ENCODE peak calls at places on chromosome 12, in six cellular contexts. One of them, this sample, is unnamed.

GRCh38 chr12:47238665-47239064 is 158.9 kb upstream of the AMIGO2 start:
- DNase-seq in A549: no peak
- DNase-seq in HepG2: no peak
- DNase-seq in endothelial cell of umbilical vein: no peak
- DNase-seq in K562: no peak
- DNase-seq in GM12878: no peak
- DNase-seq in this sample: no peak

GRCh38 chr12:6716874-6717437 is 6.9 kb upstream of the COPS7A start:
- DNase-seq in endothelial cell of umbilical vein: no peak
- DNase-seq in K562: no peak
- DNase-seq in A549: no peak
- DNase-seq in GM12878: no peak
- DNase-seq in HepG2: no peak
- DNase-seq in this sample: no peak

GRCh38 chr12:123267991-123268843 is 3.4 kb downstream of the CDK2AP1 start:
- DNase-seq in K562: no peak
- DNase-seq in endothelial cell of umbilical vein: peak
- DNase-seq in A549: no peak
- DNase-seq in GM12878: no peak
- DNase-seq in HepG2: no peak
- DNase-seq in this sample: peak

GRCh38 chr12:93174048-93174447 is 203.7 kb upstream of the NUDT4 start:
- DNase-seq in GM12878: no peak
- DNase-seq in A549: no peak
- DNase-seq in endothelial cell of umbilical vein: peak
- DNase-seq in HepG2: no peak
- DNase-seq in K562: no peak
- DNase-seq in this sample: no peak

GRCh38 chr12:118189761-118190181 is 53.8 kb downstream of the PEBP1 start:
- DNase-seq in A549: no peak
- DNase-seq in K562: no peak
- DNase-seq in HepG2: no peak
- DNase-seq in endothelial cell of umbilical vein: peak
- DNase-seq in GM12878: no peak
- DNase-seq in this sample: no peak

GRCh38 chr12:53345486-53346195 is 9.5 kb upstream of the SP7 start:
- DNase-seq in K562: no peak
- DNase-seq in endothelial cell of umbilical vein: peak
- DNase-seq in GM12878: no peak
- DNase-seq in HepG2: no peak
- DNase-seq in A549: no peak
- DNase-seq in this sample: no peak

GRCh38 chr12:68538722-68539614 is 71.7 kb upstream of the RAP1B start:
- DNase-seq in endothelial cell of umbilical vein: peak
- DNase-seq in A549: no peak
- DNase-seq in GM12878: peak
- DNase-seq in HepG2: no peak
- DNase-seq in K562: peak
- DNase-seq in this sample: peak

GRCh38 chr12:22530-23201 is 43.9 kb upstream of the IQSEC3 start:
- DNase-seq in A549: no peak
- DNase-seq in GM12878: no peak
- DNase-seq in endothelial cell of umbilical vein: no peak
- DNase-seq in HepG2: no peak
- DNase-seq in K562: no peak
- DNase-seq in this sample: no peak

GRCh38 chr12:108622425-108622824 is 11.3 kb downstream of the SELPLG start:
- DNase-seq in GM12878: no peak
- DNase-seq in A549: peak
- DNase-seq in HepG2: peak
- DNase-seq in endothelial cell of umbilical vein: peak
- DNase-seq in K562: peak
- DNase-seq in this sample: peak

GRCh38 chr12:25384954-25385216 is 134.2 kb upstream of the KRAS start:
- DNase-seq in GM12878: no peak
- DNase-seq in endothelial cell of umbilical vein: peak
- DNase-seq in K562: no peak
- DNase-seq in A549: no peak
- DNase-seq in HepG2: no peak
- DNase-seq in this sample: no peak

GRCh38 chr12:42701079-42701478 is 111.5 kb upstream of the PRICKLE1 start:
- DNase-seq in GM12878: no peak
- DNase-seq in K562: no peak
- DNase-seq in endothelial cell of umbilical vein: no peak
- DNase-seq in HepG2: no peak
- DNase-seq in A549: no peak
- DNase-seq in this sample: no peak

GRCh38 chr12:8088574-8088973 is 6.5 kb downstream of the NECAP1 start:
- DNase-seq in K562: no peak
- DNase-seq in GM12878: no peak
- DNase-seq in A549: no peak
- DNase-seq in HepG2: no peak
- DNase-seq in endothelial cell of umbilical vein: no peak
- DNase-seq in this sample: peak

GRCh38 chr12:117498880-117499279 is 137.5 kb upstream of the NOS1 start:
- DNase-seq in GM12878: no peak
- DNase-seq in HepG2: no peak
- DNase-seq in A549: no peak
- DNase-seq in endothelial cell of umbilical vein: no peak
- DNase-seq in K562: no peak
- DNase-seq in this sample: no peak

GRCh38 chr12:75526655-75527511 is 15.5 kb upstream of the KRR1 start:
- DNase-seq in GM12878: peak
- DNase-seq in HepG2: peak
- DNase-seq in K562: peak
- DNase-seq in endothelial cell of umbilical vein: peak
- DNase-seq in A549: peak
- DNase-seq in this sample: peak

GRCh38 chr12:132428872-132429121 is 61.2 kb upstream of the FBRSL1 start:
- DNase-seq in A549: no peak
- DNase-seq in K562: no peak
- DNase-seq in endothelial cell of umbilical vein: no peak
- DNase-seq in HepG2: peak
- DNase-seq in GM12878: no peak
- DNase-seq in this sample: no peak

GRCh38 chr12:59650594-59651229 is 54.9 kb downstream of the SLC16A7 start:
- DNase-seq in HepG2: no peak
- DNase-seq in GM12878: no peak
- DNase-seq in endothelial cell of umbilical vein: no peak
- DNase-seq in K562: no peak
- DNase-seq in A549: no peak
- DNase-seq in this sample: no peak

GRCh38 chr12:100955139-100955538 is 160.6 kb downstream of the ANO4 start:
- DNase-seq in A549: no peak
- DNase-seq in K562: no peak
- DNase-seq in endothelial cell of umbilical vein: peak
- DNase-seq in HepG2: peak
- DNase-seq in GM12878: no peak
- DNase-seq in this sample: no peak

GRCh38 chr12:132121283-132121682 is 22.8 kb downstream of the DDX51 start:
- DNase-seq in GM12878: no peak
- DNase-seq in K562: no peak
- DNase-seq in A549: no peak
- DNase-seq in HepG2: no peak
- DNase-seq in endothelial cell of umbilical vein: no peak
- DNase-seq in this sample: no peak

DNA sequence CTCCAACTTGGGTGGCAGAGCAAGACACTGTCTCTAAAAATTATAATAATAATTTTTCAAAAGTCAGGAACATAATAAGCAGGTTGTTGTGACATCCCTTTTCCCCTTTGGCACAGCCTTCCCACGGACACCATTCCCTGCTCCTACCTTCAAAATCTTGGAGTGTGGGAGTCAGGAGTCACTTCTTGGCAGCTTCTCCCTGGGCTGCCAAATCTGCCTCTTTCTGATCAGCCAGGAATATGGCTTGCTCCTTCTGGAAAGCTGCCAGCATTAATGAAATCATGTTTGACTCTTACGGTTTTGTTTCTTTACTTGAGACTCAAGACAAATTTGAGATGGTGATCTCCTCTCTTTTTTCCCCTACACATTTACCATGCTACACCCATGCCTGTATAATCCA is 391.4 kb upstream of the SYT1 start:
- DNase-seq in GM12878: no peak
- DNase-seq in HepG2: no peak
- DNase-seq in endothelial cell of umbilical vein: peak
- DNase-seq in A549: no peak
- DNase-seq in K562: no peak
- DNase-seq in this sample: no peak
- TF ChIP-seq POLR2A in GM12878: no peak
- TF ChIP-seq POLR2A in HepG2: no peak
- TF ChIP-seq POLR2A in endothelial cell of umbilical vein: no peak
- TF ChIP-seq POLR2A in A549: no peak
- TF ChIP-seq POLR2A in K562: no peak
- TF ChIP-seq POLR2A in this sample: no peak

GRCh38 chr12:103725398-103725797 is 115.6 kb downstream of the NT5DC3 start:
- DNase-seq in endothelial cell of umbilical vein: no peak
- DNase-seq in A549: no peak
- DNase-seq in GM12878: no peak
- DNase-seq in HepG2: no peak
- DNase-seq in K562: no peak
- DNase-seq in this sample: no peak

GRCh38 chr12:103731539-103731938 is 109.5 kb downstream of the NT5DC3 start:
- DNase-seq in K562: no peak
- DNase-seq in GM12878: no peak
- DNase-seq in HepG2: no peak
- DNase-seq in endothelial cell of umbilical vein: no peak
- DNase-seq in A549: no peak
- DNase-seq in this sample: no peak

GRCh38 chr12:103727638-103728037 is 113.4 kb downstream of the NT5DC3 start:
- DNase-seq in endothelial cell of umbilical vein: no peak
- DNase-seq in A549: no peak
- DNase-seq in HepG2: no peak
- DNase-seq in GM12878: no peak
- DNase-seq in K562: no peak
- DNase-seq in this sample: peak

GRCh38 chr12:103728323-103728722 is 112.7 kb downstream of the NT5DC3 start:
- DNase-seq in K562: no peak
- DNase-seq in GM12878: no peak
- DNase-seq in A549: no peak
- DNase-seq in HepG2: no peak
- DNase-seq in endothelial cell of umbilical vein: no peak
- DNase-seq in this sample: no peak

GRCh38 chr12:103729499-103729898 is 111.5 kb downstream of the NT5DC3 start:
- DNase-seq in K562: no peak
- DNase-seq in HepG2: no peak
- DNase-seq in A549: no peak
- DNase-seq in GM12878: no peak
- DNase-seq in endothelial cell of umbilical vein: no peak
- DNase-seq in this sample: no peak
- TF ChIP-seq MYC in K562: no peak
- TF ChIP-seq MYC in HepG2: no peak
- TF ChIP-seq MYC in A549: no peak
- TF ChIP-seq MYC in GM12878: no peak
- TF ChIP-seq MYC in endothelial cell of umbilical vein: no peak
- TF ChIP-seq MYC in this sample: no peak

GRCh38 chr12:112010415-112011344 is 2.3 kb downstream of the TMEM116 start:
- DNase-seq in K562: no peak
- DNase-seq in HepG2: no peak
- DNase-seq in GM12878: no peak
- DNase-seq in endothelial cell of umbilical vein: no peak
- DNase-seq in A549: no peak
- DNase-seq in this sample: no peak

GRCh38 chr12:112015938-112016337 is 2.7 kb downstream of the ERP29 start:
- DNase-seq in GM12878: no peak
- DNase-seq in endothelial cell of umbilical vein: no peak
- DNase-seq in A549: no peak
- DNase-seq in HepG2: no peak
- DNase-seq in K562: no peak
- DNase-seq in this sample: no peak

GRCh38 chr12:112012775-112013600 is at the start of the genes ERP29 and TMEM116:
- DNase-seq in endothelial cell of umbilical vein: peak
- DNase-seq in A549: peak
- DNase-seq in K562: peak
- DNase-seq in HepG2: peak
- DNase-seq in GM12878: peak
- DNase-seq in this sample: peak

GRCh38 chr12:112011685-112012084 is 1.3 kb downstream of the TMEM116 start:
- DNase-seq in GM12878: no peak
- DNase-seq in endothelial cell of umbilical vein: no peak
- DNase-seq in HepG2: no peak
- DNase-seq in A549: no peak
- DNase-seq in K562: no peak
- DNase-seq in this sample: no peak

DNA sequence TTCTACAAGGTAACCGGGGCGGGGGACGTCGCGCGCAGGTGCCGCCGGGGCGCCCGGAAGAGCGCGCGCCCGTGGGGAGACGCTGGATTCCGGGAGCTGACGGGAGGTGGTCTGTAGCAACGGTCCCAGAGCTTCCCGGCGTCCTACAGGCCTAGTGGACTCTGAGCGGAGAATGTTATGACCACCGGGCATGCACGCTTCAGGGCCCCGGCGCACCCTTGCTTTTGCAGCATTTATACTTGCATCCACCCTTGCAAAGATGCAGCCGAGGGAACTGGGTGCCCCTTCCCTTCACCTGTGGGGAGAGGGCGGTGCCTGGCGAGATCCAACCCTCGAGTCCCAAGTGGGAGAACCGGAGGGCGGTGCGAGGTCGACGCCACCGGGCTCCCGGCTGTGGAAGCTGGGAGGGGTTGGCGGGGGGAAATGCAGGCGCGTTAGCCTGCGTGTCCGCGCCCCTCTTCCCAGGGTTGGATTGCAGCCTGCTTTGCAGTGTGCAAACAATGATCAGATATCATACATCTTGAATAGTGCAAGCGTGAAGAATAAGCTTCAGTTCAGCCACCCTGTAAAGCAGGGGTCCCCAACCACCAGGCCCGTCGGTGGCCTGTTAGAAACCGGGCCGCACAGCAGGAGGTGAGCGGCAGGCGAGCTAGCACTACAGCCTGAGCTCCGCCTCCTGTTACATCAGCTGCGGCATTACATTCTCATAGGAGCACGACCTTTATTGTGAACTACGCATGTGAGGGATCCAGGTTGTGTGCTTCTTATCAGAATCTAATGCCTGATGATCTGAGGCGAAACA is 576 bp downstream of the ERP29 start:
- DNase-seq in endothelial cell of umbilical vein: peak
- DNase-seq in A549: peak
- DNase-seq in K562: peak
- DNase-seq in HepG2: peak
- DNase-seq in GM12878: peak
- DNase-seq in this sample: peak
- TF ChIP-seq POLR2A in endothelial cell of umbilical vein: peak
- TF ChIP-seq POLR2A in A549: peak
- TF ChIP-seq POLR2A in K562: peak
- TF ChIP-seq POLR2A in HepG2: peak
- TF ChIP-seq POLR2A in GM12878: peak
- TF ChIP-seq POLR2A in this sample: peak

GRCh38 chr12:127588224-127588623 is 678.7 kb upstream of the TMEM132C start:
- DNase-seq in GM12878: no peak
- DNase-seq in A549: no peak
- DNase-seq in HepG2: no peak
- DNase-seq in K562: no peak
- DNase-seq in endothelial cell of umbilical vein: no peak
- DNase-seq in this sample: no peak
- TF ChIP-seq MYC in GM12878: no peak
- TF ChIP-seq MYC in A549: no peak
- TF ChIP-seq MYC in HepG2: no peak
- TF ChIP-seq MYC in K562: no peak
- TF ChIP-seq MYC in endothelial cell of umbilical vein: no peak
- TF ChIP-seq MYC in this sample: no peak

This sample was measured in NB4.